ENCODE peak calls at places on chromosomes 16 and 17, in four cellular contexts. C is foreskin fibroblast, A is cardiac fibroblast, K is ovary. U is an unnamed sample.

GRCh38 chr16:26651884-26652283 is 414.8 kb upstream of the C16orf82 start:
- DNase-seq in C (no peak), K (no peak), A (no peak), U (no peak)

GRCh38 chr17:73546770-73547345 is 97.4 kb downstream of the SDK2 start:
- DNase-seq in A (peak), C (peak), K (no peak), U (peak)

GRCh38 chr17:77072670-77073069 is 68.1 kb upstream of the SEC14L1 start:
- DNase-seq in C (no peak), K (no peak), A (no peak), U (no peak)

GRCh38 chr17:44961921-44962350 is 6.2 kb downstream of the C1QL1 start:
- DNase-seq in A (peak), K (no peak), C (peak), U (no peak)

GRCh38 chr17:19024101-19025078 is 19.8 kb upstream of the FAM83G start:
- DNase-seq in K (no peak), C (peak), A (no peak), U (peak)

GRCh38 chr17:43875476-43876147 is 28.6 kb downstream of the CD300LG start:
- DNase-seq in A (no peak), K (no peak), C (peak), U (peak)

GRCh38 chr16:963913-964695 is 6.7 kb downstream of the LMF1 start:
- DNase-seq in K (no peak), A (no peak), C (peak), U (no peak)

GRCh38 chr17:78600181-78600651 is 23.0 kb upstream of the DNAH17 start:
- DNase-seq in A (peak), K (no peak), C (no peak), U (peak)

GRCh38 chr16:18803569-18804462 is 2.5 kb upstream of the ARL6IP1 start:
- DNase-seq in K (no peak), C (peak), A (peak), U (peak)

GRCh38 chr17:47686276-47686635 is 7.7 kb upstream of the TBKBP1 start:
- DNase-seq in K (no peak), A (no peak), C (peak), U (peak)

GRCh38 chr17:43907425-43907981 is at the start of gene MPP2:
- DNase-seq in A (peak), K (peak), C (peak), U (peak)

GRCh38 chr16:88747588-88748301 is 37.3 kb downstream of the PIEZO1 start:
- DNase-seq in C (peak), K (no peak), A (no peak), U (peak)

GRCh38 chr16:12819126-12820117 is 15.7 kb upstream of the CPPED1 start:
- DNase-seq in C (peak), K (peak), A (peak), U (peak)

GRCh38 chr16:30654856-30655255 is 3.4 kb upstream of the FBRS start:
- DNase-seq in C (no peak), A (no peak), K (no peak), U (no peak)

GRCh38 chr16:30656974-30657865 is 1.0 kb upstream of the FBRS start:
- DNase-seq in K (no peak), C (no peak), A (no peak), U (no peak)

GRCh38 chr16:30656388-30656787 is 1.8 kb upstream of the FBRS start:
- DNase-seq in K (no peak), C (no peak), A (no peak), U (no peak)

GRCh38 chr16:30657866-30658730 is at the start of gene FBRS:
- DNase-seq in C (peak), K (peak), A (peak), U (peak)

GRCh38 chr16:30655815-30656347 is 2.4 kb upstream of the FBRS start:
- DNase-seq in K (no peak), C (no peak), A (no peak), U (no peak)
- TF ChIP-seq CTCF in K (no peak), C (no peak), A (no peak), U (no peak)

GRCh38 chr17:6005939-6006338 is 64.2 kb upstream of the WSCD1 start:
- DNase-seq in K (no peak), C (no peak), A (no peak), U (no peak)

GRCh38 chr17:6000426-6000825 is 69.8 kb upstream of the WSCD1 start:
- DNase-seq in A (no peak), K (no peak), C (peak), U (no peak)
- TF ChIP-seq CTCF in A (no peak), K (no peak), C (no peak), U (no peak)

GRCh38 chr17:49457564-49458535 is 37.2 kb upstream of the NGFR start:
- DNase-seq in C (no peak), A (no peak), K (no peak), U (no peak)

GRCh38 chr17:49460401-49460800 is 34.7 kb upstream of the NGFR start:
- DNase-seq in K (no peak), A (no peak), C (no peak), U (no peak)

GRCh38 chr17:49456172-49456965 is 38.7 kb upstream of the NGFR start:
- DNase-seq in A (peak), K (no peak), C (peak), U (no peak)

GRCh38 chr17:49461580-49461979 is 33.5 kb upstream of the NGFR start:
- DNase-seq in A (no peak), C (no peak), K (no peak), U (no peak)

GRCh38 chr17:49459401-49459984 is 35.6 kb upstream of the NGFR start:
- DNase-seq in A (no peak), K (no peak), C (no peak), U (no peak)
- TF ChIP-seq CTCF in A (no peak), K (no peak), C (no peak), U (peak)

DNA sequence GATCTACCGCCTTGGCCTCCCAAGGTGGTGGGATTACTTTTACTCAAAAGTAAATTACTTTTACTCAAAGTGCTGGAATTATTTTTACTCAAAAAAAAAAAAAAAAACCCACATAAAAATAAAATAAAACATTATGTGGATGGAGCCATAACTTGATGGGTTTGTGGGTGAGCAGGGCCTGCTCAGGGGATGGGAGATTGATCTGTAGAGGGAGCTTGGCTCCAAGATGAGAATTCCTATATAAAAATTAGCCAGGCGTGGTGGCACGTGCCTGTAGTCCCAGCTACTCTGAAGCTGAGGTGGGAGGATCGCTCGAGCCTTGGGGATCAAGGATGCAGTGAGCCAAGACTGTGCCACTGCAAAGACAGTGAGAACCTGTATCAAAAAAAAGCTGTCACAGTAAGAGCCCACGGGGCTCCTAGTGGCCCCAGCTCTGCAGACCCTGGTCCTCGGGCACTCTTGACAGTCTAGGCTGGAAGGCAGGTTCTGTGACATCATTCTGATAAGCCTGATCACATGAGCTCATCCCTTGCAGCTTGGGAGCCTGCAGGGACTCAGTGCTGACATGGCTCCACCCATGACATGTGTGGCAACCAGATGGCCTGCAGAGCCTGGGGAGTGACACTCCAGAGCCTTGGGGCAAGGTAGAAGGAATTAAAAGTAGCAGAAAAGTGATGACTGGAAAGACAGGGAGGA is 42.5 kb downstream of the ST3GAL2 start:
- DNase-seq in A (peak), C (peak), K (no peak), U (peak)
- TF ChIP-seq CTCF in A (no peak), C (no peak), K (no peak), U (no peak)

DNA sequence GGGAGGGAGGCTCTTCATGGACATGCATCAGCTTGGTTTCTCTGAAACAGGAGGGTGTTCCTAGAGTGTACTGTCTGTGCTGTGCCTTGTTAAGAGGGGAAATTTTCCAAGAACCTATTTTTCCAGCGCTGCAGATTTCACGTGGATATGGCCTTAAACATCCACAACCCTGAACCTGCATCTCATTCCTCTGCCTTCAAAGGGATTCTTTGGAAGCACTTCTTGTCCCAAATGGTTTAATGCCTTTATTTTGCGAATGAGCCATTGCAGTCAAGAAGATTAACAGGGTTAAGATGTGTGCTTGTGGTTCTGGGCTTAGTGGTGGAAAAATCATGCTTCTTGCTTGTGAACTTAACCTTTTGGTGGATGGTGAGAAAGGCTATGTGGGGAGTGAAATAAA is 161.2 kb downstream of the XYLT1 start:
- DNase-seq in C (no peak), K (no peak), A (no peak), U (no peak)
- TF ChIP-seq CTCF in C (no peak), K (no peak), A (no peak), U (no peak)

GRCh38 chr16:70777973-70778406 is 23.0 kb downstream of the VAC14 start:
- DNase-seq in K (no peak), A (no peak), C (peak), U (no peak)
- TF ChIP-seq CTCF in K (no peak), A (no peak), C (no peak), U (no peak)

DNA sequence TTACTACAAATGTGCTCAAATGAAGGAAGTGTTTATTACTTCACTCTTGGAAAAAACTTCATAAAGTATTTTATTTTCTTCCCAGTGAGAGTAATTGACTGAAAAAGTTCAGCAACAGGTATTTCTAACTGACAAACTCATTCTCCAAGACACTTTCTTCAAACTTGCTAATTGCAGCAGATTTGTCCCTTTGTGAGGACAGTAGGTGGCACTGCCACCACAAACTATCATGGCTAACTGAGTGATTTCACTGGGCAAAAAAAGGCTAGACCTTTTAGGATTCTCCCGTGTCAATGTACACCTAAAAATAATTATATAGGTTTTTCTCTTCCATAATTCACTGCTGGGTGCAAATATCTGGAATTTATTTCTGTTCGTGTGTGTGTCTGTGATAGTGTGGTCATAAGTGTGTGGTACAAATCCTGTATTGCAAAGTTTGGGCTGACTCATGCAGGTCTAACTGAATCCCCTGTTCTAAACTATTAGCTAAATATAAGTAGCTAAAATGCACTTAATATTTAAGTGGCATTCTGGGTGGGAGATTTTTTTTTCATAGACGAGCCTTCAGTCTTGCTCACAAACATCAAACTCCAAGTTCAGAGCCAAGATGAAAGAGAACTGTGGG is 3.9 kb downstream of the HS3ST3A1 start:
- DNase-seq in K (no peak), C (peak), A (peak), U (peak)
- TF ChIP-seq CTCF in K (no peak), C (peak), A (peak), U (peak)

U was measured in epithelial cell of esophagus.